ENCODE peak calls at places on chromosomes 5 and 9, in ten cellular contexts. H is CD4-positive, alpha-beta memory T cell; L is nucleus accumbens; B is adrenal gland; X is left ventricle myocardium inferior; M is stimulated activated CD8-positive, alpha-beta memory T cell treated with anti-CD3 and anti-CD28 coated beads, Interleukin-4, amount 100 ng/mL, for 24 hours; G is T1000; I is GM03348; E is LNCaP clone FGC; Z is EL. Y is an unnamed sample.
A peak's percentile ranks its signal among the peaks of the same experiment; 100 is the strongest.

GRCh38 chr9:110180713-110181434 is 27.1 kb downstream of the C9orf152 start:
- DNase-seq in Z (peak; percentile 53), L (no peak), B (peak; percentile 58), E (no peak), G (no peak), X (no peak), H (no peak), M (no peak), I (peak; percentile 56), Y (no peak)

GRCh38 chr9:85182381-85182780 is 512.9 kb downstream of the NTRK2 start:
- DNase-seq in X (no peak), B (no peak), L (no peak), M (no peak), E (no peak), H (no peak), Z (no peak), I (no peak), G (no peak), Y (no peak)

GRCh38 chr5:118447350-118447749 is 541.0 kb downstream of the DTWD2 start:
- DNase-seq in I (no peak), G (no peak), M (no peak), H (no peak), B (no peak), Z (peak; percentile 12), X (no peak), L (no peak), E (no peak), Y (no peak)

GRCh38 chr5:150632305-150633160 is 7.9 kb upstream of the SYNPO start:
- DNase-seq in Z (peak; percentile 68), B (no peak), L (no peak), I (peak; percentile 37), E (no peak), M (no peak), H (no peak), G (no peak), X (no peak), Y (no peak)

GRCh38 chr5:88659529-88660325 is 223.3 kb downstream of the MEF2C start:
- DNase-seq in L (no peak), B (no peak), Z (no peak), H (no peak), E (no peak), I (no peak), M (no peak), X (no peak), G (no peak), Y (no peak)

GRCh38 chr5:58459276-58459859 is 518 bp downstream of the PLK2 start:
- DNase-seq in B (peak; percentile 61), L (no peak), Z (no peak), G (peak; percentile 30), I (no peak), X (peak; percentile 30), E (no peak), M (peak; percentile 11), H (no peak), Y (peak; percentile 64)

GRCh38 chr9:130597228-130597627 is 17.9 kb downstream of the FUBP3 start:
- DNase-seq in Z (no peak), H (no peak), G (no peak), X (no peak), B (no peak), M (no peak), L (no peak), E (no peak), I (no peak), Y (no peak)

GRCh38 chr5:13378073-13378472 is 566.4 kb downstream of the DNAH5 start:
- DNase-seq in G (no peak), B (peak; percentile 65), Z (no peak), M (no peak), H (no peak), I (no peak), L (no peak), X (no peak), E (no peak), Y (no peak)

GRCh38 chr9:18393340-18394130 is 80.4 kb upstream of the ADAMTSL1 start:
- DNase-seq in E (peak; percentile 99), G (peak; percentile 38), M (no peak), I (peak; percentile 53), B (peak; percentile 89), L (no peak), H (no peak), Z (peak; percentile 95), X (no peak), Y (no peak)

GRCh38 chr9:36892279-36892678 is 141.8 kb downstream of the PAX5 start:
- DNase-seq in E (no peak), X (no peak), G (no peak), B (no peak), L (no peak), M (no peak), Z (no peak), I (no peak), H (no peak), Y (peak; percentile 44)

GRCh38 chr9:100465765-100466164 is 7.2 kb upstream of the TMEFF1 start:
- DNase-seq in X (no peak), H (no peak), G (no peak), E (peak; percentile 45), I (no peak), M (no peak), L (no peak), B (no peak), Z (no peak), Y (no peak)

GRCh38 chr5:32512916-32513315 is 68.4 kb upstream of the ZFR start:
- DNase-seq in L (no peak), I (no peak), G (no peak), X (no peak), Z (peak; percentile 36), M (no peak), B (no peak), E (no peak), H (no peak), Y (no peak)

GRCh38 chr5:172283020-172283861 is at the start of gene UBTD2:
- DNase-seq in H (peak; percentile 72), B (peak; percentile 86), E (peak; percentile 38), L (peak; percentile 72), M (peak; percentile 65), I (peak; percentile 95), Z (peak; percentile 82), X (peak; percentile 88), G (no peak), Y (peak; percentile 88)

GRCh38 chr5:1182633-1183423 is 18.6 kb upstream of the SLC6A19 start:
- DNase-seq in Z (no peak), X (peak; percentile 17), B (no peak), I (no peak), M (no peak), H (no peak), L (peak; percentile 84), G (no peak), E (no peak), Y (no peak)

GRCh38 chr5:142783601-142784291 is 13.6 kb downstream of the ARHGAP26 start:
- DNase-seq in M (peak; percentile 51), X (peak; percentile 41), Z (no peak), E (no peak), B (peak; percentile 80), I (peak; percentile 51), L (peak; percentile 26), G (no peak), H (peak; percentile 43), Y (peak; percentile 90)

GRCh38 chr9:110252509-110253139 is 3.7 kb downstream of the TXN start:
- DNase-seq in I (no peak), Z (no peak), X (no peak), H (no peak), B (no peak), E (no peak), M (no peak), G (no peak), L (no peak), Y (no peak)

GRCh38 chr5:142325677-142326479 is 1.1 kb upstream of the SPRY4 start:
- DNase-seq in B (peak; percentile 79), Z (peak; percentile 91), L (no peak), I (peak; percentile 65), H (peak; percentile 41), X (peak; percentile 72), M (no peak), G (peak; percentile 76), E (no peak), Y (peak; percentile 69)

GRCh38 chr9:89078860-89079259 is 87.6 kb downstream of the S1PR3 start:
- DNase-seq in G (no peak), B (no peak), X (no peak), M (no peak), E (no peak), H (no peak), L (no peak), I (peak; percentile 38), Z (peak; percentile 18), Y (no peak)

GRCh38 chr9:111298831-111299603 is 31.0 kb downstream of the OR2K2 start:
- DNase-seq in Z (peak; percentile 76), G (no peak), B (peak; percentile 70), I (peak; percentile 50), E (peak; percentile 32), H (no peak), L (peak; percentile 42), M (no peak), X (peak; percentile 59), Y (no peak)

GRCh38 chr5:174729075-174729680 is 4.8 kb downstream of the MSX2 start:
- DNase-seq in G (no peak), L (no peak), H (no peak), Z (no peak), I (no peak), X (no peak), E (no peak), M (no peak), B (no peak), Y (no peak)